ENCODE peak calls at places on chromosome 3, in ten cellular contexts. One of them, this sample, is unnamed.

GRCh38 chr3:183698318-183698731 is 728 bp downstream of the YEATS2 start:
- DNase-seq in A549: peak; percentile 6
- DNase-seq in cardiac muscle cell: peak; percentile 51
- DNase-seq in WTC11: no peak
- DNase-seq in left lung: no peak
- DNase-seq in natural killer cell: peak; percentile 25
- DNase-seq in AG04450: no peak
- DNase-seq in progenitor cell of endocrine pancreas: peak; percentile 21
- DNase-seq in HFFc6: peak; percentile 46
- DNase-seq in brain microvascular endothelial cell: no peak
- DNase-seq in this sample: no peak

GRCh38 chr3:136671921-136672320 is 80.3 kb downstream of the STAG1 start:
- DNase-seq in A549: peak; percentile 14
- DNase-seq in cardiac muscle cell: peak; percentile 6
- DNase-seq in WTC11: no peak
- DNase-seq in left lung: no peak
- DNase-seq in natural killer cell: no peak
- DNase-seq in AG04450: peak; percentile 26
- DNase-seq in progenitor cell of endocrine pancreas: no peak
- DNase-seq in HFFc6: peak; percentile 83
- DNase-seq in brain microvascular endothelial cell: peak; percentile 31
- DNase-seq in this sample: no peak

GRCh38 chr3:346186-346585 is 149.6 kb downstream of the CHL1 start:
- DNase-seq in A549: no peak
- DNase-seq in cardiac muscle cell: no peak
- DNase-seq in WTC11: no peak
- DNase-seq in left lung: no peak
- DNase-seq in natural killer cell: no peak
- DNase-seq in AG04450: peak; percentile 42
- DNase-seq in progenitor cell of endocrine pancreas: no peak
- DNase-seq in HFFc6: no peak
- DNase-seq in brain microvascular endothelial cell: no peak
- DNase-seq in this sample: no peak

GRCh38 chr3:188533612-188534357 is 379.8 kb downstream of the LPP start:
- DNase-seq in A549: no peak
- DNase-seq in cardiac muscle cell: no peak
- DNase-seq in WTC11: no peak
- DNase-seq in left lung: no peak
- DNase-seq in natural killer cell: no peak
- DNase-seq in AG04450: no peak
- DNase-seq in progenitor cell of endocrine pancreas: no peak
- DNase-seq in HFFc6: no peak
- DNase-seq in brain microvascular endothelial cell: no peak
- DNase-seq in this sample: no peak

GRCh38 chr3:50539887-50540286 is 27.7 kb downstream of the C3orf18 start:
- DNase-seq in A549: no peak
- DNase-seq in cardiac muscle cell: no peak
- DNase-seq in WTC11: no peak
- DNase-seq in left lung: no peak
- DNase-seq in natural killer cell: no peak
- DNase-seq in AG04450: no peak
- DNase-seq in progenitor cell of endocrine pancreas: no peak
- DNase-seq in HFFc6: no peak
- DNase-seq in brain microvascular endothelial cell: no peak
- DNase-seq in this sample: no peak

GRCh38 chr3:12464181-12464580 is 20.1 kb upstream of the TSEN2 start:
- DNase-seq in A549: no peak
- DNase-seq in cardiac muscle cell: no peak
- DNase-seq in WTC11: no peak
- DNase-seq in left lung: no peak
- DNase-seq in natural killer cell: no peak
- DNase-seq in AG04450: no peak
- DNase-seq in progenitor cell of endocrine pancreas: no peak
- DNase-seq in HFFc6: no peak
- DNase-seq in brain microvascular endothelial cell: no peak
- DNase-seq in this sample: no peak

GRCh38 chr3:7630925-7631324 is 770.0 kb downstream of the GRM7 start:
- DNase-seq in A549: no peak
- DNase-seq in cardiac muscle cell: peak; percentile 77
- DNase-seq in WTC11: peak; percentile 10
- DNase-seq in left lung: no peak
- DNase-seq in natural killer cell: no peak
- DNase-seq in AG04450: no peak
- DNase-seq in progenitor cell of endocrine pancreas: no peak
- DNase-seq in HFFc6: no peak
- DNase-seq in brain microvascular endothelial cell: peak; percentile 2
- DNase-seq in this sample: no peak

GRCh38 chr3:149131594-149131993 is 2.2 kb downstream of the HPS3 start:
- DNase-seq in A549: no peak
- DNase-seq in cardiac muscle cell: no peak
- DNase-seq in WTC11: no peak
- DNase-seq in left lung: no peak
- DNase-seq in natural killer cell: no peak
- DNase-seq in AG04450: no peak
- DNase-seq in progenitor cell of endocrine pancreas: no peak
- DNase-seq in HFFc6: no peak
- DNase-seq in brain microvascular endothelial cell: no peak
- DNase-seq in this sample: no peak

GRCh38 chr3:193701896-193702644 is 109.1 kb downstream of the OPA1 start:
- DNase-seq in A549: no peak
- DNase-seq in cardiac muscle cell: no peak
- DNase-seq in WTC11: no peak
- DNase-seq in left lung: no peak
- DNase-seq in natural killer cell: no peak
- DNase-seq in AG04450: no peak
- DNase-seq in progenitor cell of endocrine pancreas: no peak
- DNase-seq in HFFc6: no peak
- DNase-seq in brain microvascular endothelial cell: no peak
- DNase-seq in this sample: peak; percentile 15

GRCh38 chr3:100040446-100040845 is 73.9 kb downstream of the FILIP1L start:
- DNase-seq in A549: no peak
- DNase-seq in cardiac muscle cell: peak; percentile 61
- DNase-seq in WTC11: no peak
- DNase-seq in left lung: no peak
- DNase-seq in natural killer cell: no peak
- DNase-seq in AG04450: no peak
- DNase-seq in progenitor cell of endocrine pancreas: no peak
- DNase-seq in HFFc6: no peak
- DNase-seq in brain microvascular endothelial cell: no peak
- DNase-seq in this sample: no peak

GRCh38 chr3:66372681-66373350 is 128.0 kb downstream of the LRIG1 start:
- DNase-seq in A549: peak; percentile 9
- DNase-seq in cardiac muscle cell: no peak
- DNase-seq in WTC11: peak; percentile 77
- DNase-seq in left lung: no peak
- DNase-seq in natural killer cell: peak; percentile 46
- DNase-seq in AG04450: no peak
- DNase-seq in progenitor cell of endocrine pancreas: no peak
- DNase-seq in HFFc6: no peak
- DNase-seq in brain microvascular endothelial cell: no peak
- DNase-seq in this sample: no peak

GRCh38 chr3:126137490-126138130 is 42.8 kb downstream of the ALDH1L1 start:
- DNase-seq in A549: no peak
- DNase-seq in cardiac muscle cell: no peak
- DNase-seq in WTC11: no peak
- DNase-seq in left lung: peak; percentile 30
- DNase-seq in natural killer cell: peak; percentile 12
- DNase-seq in AG04450: no peak
- DNase-seq in progenitor cell of endocrine pancreas: peak; percentile 5
- DNase-seq in HFFc6: no peak
- DNase-seq in brain microvascular endothelial cell: no peak
- DNase-seq in this sample: no peak

GRCh38 chr3:143648218-143648617 is 200.1 kb downstream of the SLC9A9 start:
- DNase-seq in A549: no peak
- DNase-seq in cardiac muscle cell: no peak
- DNase-seq in WTC11: no peak
- DNase-seq in left lung: peak; percentile 36
- DNase-seq in natural killer cell: no peak
- DNase-seq in AG04450: no peak
- DNase-seq in progenitor cell of endocrine pancreas: no peak
- DNase-seq in HFFc6: no peak
- DNase-seq in brain microvascular endothelial cell: no peak
- DNase-seq in this sample: no peak

GRCh38 chr3:105791134-105791533 is 77.7 kb downstream of the CBLB start:
- DNase-seq in A549: no peak
- DNase-seq in cardiac muscle cell: peak; percentile 70
- DNase-seq in WTC11: no peak
- DNase-seq in left lung: no peak
- DNase-seq in natural killer cell: no peak
- DNase-seq in AG04450: no peak
- DNase-seq in progenitor cell of endocrine pancreas: no peak
- DNase-seq in HFFc6: peak; percentile 37
- DNase-seq in brain microvascular endothelial cell: peak; percentile 47
- DNase-seq in this sample: no peak

GRCh38 chr3:140292684-140293083 is 357.7 kb downstream of the CLSTN2 start:
- DNase-seq in A549: no peak
- DNase-seq in cardiac muscle cell: peak; percentile 47
- DNase-seq in WTC11: no peak
- DNase-seq in left lung: no peak
- DNase-seq in natural killer cell: no peak
- DNase-seq in AG04450: no peak
- DNase-seq in progenitor cell of endocrine pancreas: no peak
- DNase-seq in HFFc6: no peak
- DNase-seq in brain microvascular endothelial cell: peak; percentile 58
- DNase-seq in this sample: no peak
- TF ChIP-seq CTCF in A549: no peak
- TF ChIP-seq CTCF in cardiac muscle cell: no peak
- TF ChIP-seq CTCF in WTC11: no peak
- TF ChIP-seq CTCF in left lung: no peak
- TF ChIP-seq CTCF in natural killer cell: no peak
- TF ChIP-seq CTCF in AG04450: no peak
- TF ChIP-seq CTCF in progenitor cell of endocrine pancreas: no peak
- TF ChIP-seq CTCF in HFFc6: no peak
- TF ChIP-seq CTCF in brain microvascular endothelial cell: no peak
- TF ChIP-seq CTCF in this sample: no peak

DNA sequence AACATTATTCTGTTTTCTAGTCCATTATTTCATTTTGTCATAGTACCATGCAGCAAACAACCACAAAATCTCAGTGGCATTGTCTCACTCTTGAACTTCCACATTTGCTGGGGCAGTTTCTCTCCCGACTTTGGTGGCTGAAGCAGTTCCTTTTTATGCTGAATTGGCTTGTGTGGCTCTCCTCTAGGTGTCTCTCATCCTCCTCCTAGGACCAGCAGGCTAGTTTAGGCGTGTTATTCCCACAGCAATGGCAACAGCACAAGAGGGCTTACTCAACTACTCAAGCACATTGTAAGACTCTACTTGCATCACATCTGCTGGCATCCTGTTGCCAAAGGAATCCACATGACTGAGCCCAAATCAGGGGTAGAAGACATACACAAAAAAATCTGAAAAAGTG is 201.8 kb upstream of the KCNH8 start:
- DNase-seq in A549: peak; percentile 20
- DNase-seq in cardiac muscle cell: no peak
- DNase-seq in WTC11: no peak
- DNase-seq in left lung: no peak
- DNase-seq in natural killer cell: no peak
- DNase-seq in AG04450: no peak
- DNase-seq in progenitor cell of endocrine pancreas: no peak
- DNase-seq in HFFc6: no peak
- DNase-seq in brain microvascular endothelial cell: no peak
- DNase-seq in this sample: no peak
- TF ChIP-seq CTCF in A549: no peak
- TF ChIP-seq CTCF in cardiac muscle cell: no peak
- TF ChIP-seq CTCF in WTC11: no peak
- TF ChIP-seq CTCF in left lung: no peak
- TF ChIP-seq CTCF in natural killer cell: no peak
- TF ChIP-seq CTCF in AG04450: no peak
- TF ChIP-seq CTCF in progenitor cell of endocrine pancreas: no peak
- TF ChIP-seq CTCF in HFFc6: no peak
- TF ChIP-seq CTCF in brain microvascular endothelial cell: no peak
- TF ChIP-seq CTCF in this sample: no peak

GRCh38 chr3:123365450-123366143 is 83.3 kb downstream of the ADCY5 start:
- DNase-seq in A549: peak; percentile 42
- DNase-seq in cardiac muscle cell: peak; percentile 32
- DNase-seq in WTC11: peak; percentile 67
- DNase-seq in left lung: no peak
- DNase-seq in natural killer cell: no peak
- DNase-seq in AG04450: no peak
- DNase-seq in progenitor cell of endocrine pancreas: peak; percentile 19
- DNase-seq in HFFc6: no peak
- DNase-seq in brain microvascular endothelial cell: no peak
- DNase-seq in this sample: peak; percentile 18

GRCh38 chr3:123357275-123357674 is 91.6 kb downstream of the ADCY5 start:
- DNase-seq in A549: no peak
- DNase-seq in cardiac muscle cell: no peak
- DNase-seq in WTC11: no peak
- DNase-seq in left lung: no peak
- DNase-seq in natural killer cell: no peak
- DNase-seq in AG04450: no peak
- DNase-seq in progenitor cell of endocrine pancreas: no peak
- DNase-seq in HFFc6: no peak
- DNase-seq in brain microvascular endothelial cell: no peak
- DNase-seq in this sample: no peak

DNA sequence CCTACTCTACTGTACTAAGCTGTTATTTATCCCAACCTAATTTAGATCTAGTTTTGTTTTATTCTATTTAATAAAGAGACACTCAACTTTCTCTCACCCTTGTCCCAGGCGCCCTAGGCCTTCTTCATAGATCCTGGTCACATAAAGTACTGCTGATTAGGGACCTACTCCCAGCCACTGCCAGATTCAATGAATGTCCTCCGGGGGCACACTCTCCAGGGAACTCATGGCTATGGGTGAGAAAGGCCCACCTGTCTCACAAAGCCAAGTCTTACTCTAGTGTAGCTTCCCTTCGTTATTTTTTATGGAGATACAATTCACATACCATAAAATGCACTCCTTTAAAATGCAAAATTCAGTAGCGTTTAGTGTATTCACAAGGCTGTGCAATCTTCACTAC is 87.9 kb downstream of the ADCY5 start:
- DNase-seq in A549: no peak
- DNase-seq in cardiac muscle cell: no peak
- DNase-seq in WTC11: peak; percentile 43
- DNase-seq in left lung: no peak
- DNase-seq in natural killer cell: no peak
- DNase-seq in AG04450: no peak
- DNase-seq in progenitor cell of endocrine pancreas: no peak
- DNase-seq in HFFc6: no peak
- DNase-seq in brain microvascular endothelial cell: no peak
- DNase-seq in this sample: no peak
- TF ChIP-seq CTCF in A549: no peak
- TF ChIP-seq CTCF in cardiac muscle cell: no peak
- TF ChIP-seq CTCF in WTC11: no peak
- TF ChIP-seq CTCF in left lung: no peak
- TF ChIP-seq CTCF in natural killer cell: no peak
- TF ChIP-seq CTCF in AG04450: peak; percentile 18
- TF ChIP-seq CTCF in progenitor cell of endocrine pancreas: peak; percentile 39
- TF ChIP-seq CTCF in HFFc6: no peak
- TF ChIP-seq CTCF in brain microvascular endothelial cell: peak; percentile 47
- TF ChIP-seq CTCF in this sample: peak; percentile 21

DNA sequence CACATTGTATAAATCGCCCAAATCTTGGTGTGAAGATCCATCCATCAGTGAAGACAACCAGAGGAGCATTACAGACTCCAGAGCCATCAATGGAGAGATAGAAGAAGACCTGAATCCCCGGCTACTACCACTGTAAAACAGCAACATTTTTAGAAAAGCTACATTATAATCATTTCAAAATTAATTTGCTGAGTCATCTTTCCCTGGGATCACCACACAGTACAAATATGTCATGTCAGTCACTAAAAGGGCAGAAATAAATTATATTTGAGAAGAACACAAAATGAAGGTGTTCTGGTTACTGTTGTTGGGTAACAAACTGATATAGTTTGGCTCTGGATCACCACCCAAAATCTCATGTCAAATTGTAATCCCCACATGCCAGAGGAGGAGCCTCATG is 218.5 kb upstream of the STT3B start:
- DNase-seq in A549: no peak
- DNase-seq in cardiac muscle cell: no peak
- DNase-seq in WTC11: no peak
- DNase-seq in left lung: no peak
- DNase-seq in natural killer cell: no peak
- DNase-seq in AG04450: no peak
- DNase-seq in progenitor cell of endocrine pancreas: no peak
- DNase-seq in HFFc6: no peak
- DNase-seq in brain microvascular endothelial cell: no peak
- DNase-seq in this sample: no peak
- TF ChIP-seq CTCF in A549: no peak
- TF ChIP-seq CTCF in cardiac muscle cell: no peak
- TF ChIP-seq CTCF in WTC11: no peak
- TF ChIP-seq CTCF in left lung: no peak
- TF ChIP-seq CTCF in natural killer cell: no peak
- TF ChIP-seq CTCF in AG04450: no peak
- TF ChIP-seq CTCF in progenitor cell of endocrine pancreas: no peak
- TF ChIP-seq CTCF in HFFc6: no peak
- TF ChIP-seq CTCF in brain microvascular endothelial cell: no peak
- TF ChIP-seq CTCF in this sample: no peak

This sample was measured in neural crest cell.